ENCODE peak calls at places on chromosomes 16 and 17, in seven cellular contexts. J is fibroblast of the aortic adventitia; P is CD4-positive, alpha-beta T cell; R is cardiac muscle cell; Y is mucosa of descending colon; F is heart right ventricle; I is lung. T is an unnamed sample.

GRCh38 chr17:77332034-77332971 is 191.5 kb downstream of the SEC14L1 start:
- DNase-seq in J (no peak), P (no peak), R (no peak), Y (peak; percentile 55), F (peak; percentile 2), I (peak; percentile 29), T (no peak)

GRCh38 chr16:85176541-85177447 is 64.5 kb upstream of the CIBAR2 start:
- DNase-seq in J (no peak), P (no peak), R (no peak), Y (no peak), F (no peak), I (no peak), T (no peak)

GRCh38 chr16:19859603-19860002 is 25.0 kb downstream of the GPRC5B start:
- DNase-seq in J (no peak), P (no peak), R (no peak), Y (no peak), F (no peak), I (no peak), T (no peak)

GRCh38 chr16:24635900-24636610 is 93.4 kb upstream of the TNRC6A start:
- DNase-seq in J (peak; percentile 98), P (no peak), R (peak; percentile 52), Y (peak; percentile 61), F (peak; percentile 71), I (peak; percentile 73), T (peak; percentile 84)

GRCh38 chr17:71828182-71828596 is 292.6 kb upstream of the SOX9 start:
- DNase-seq in J (no peak), P (no peak), R (peak; percentile 5), Y (no peak), F (no peak), I (no peak), T (no peak)

GRCh38 chr17:77616243-77616731 is 342.2 kb upstream of the TNRC6C start:
- DNase-seq in J (no peak), P (no peak), R (no peak), Y (no peak), F (no peak), I (no peak), T (no peak)

GRCh38 chr16:21167360-21167759 is 8.9 kb downstream of the LDAF1 start:
- DNase-seq in J (peak; percentile 60), P (no peak), R (no peak), Y (no peak), F (no peak), I (no peak), T (peak; percentile 97)

GRCh38 chr16:49365711-49366509 is 7.7 kb upstream of the C16orf78 start:
- DNase-seq in J (no peak), P (no peak), R (no peak), Y (no peak), F (no peak), I (no peak), T (no peak)

GRCh38 chr17:28737770-28738679 is 5.8 kb upstream of the TRAF4 start:
- DNase-seq in J (no peak), P (no peak), R (no peak), Y (peak; percentile 85), F (no peak), I (no peak), T (no peak)

GRCh38 chr17:52390422-52390821 is 231.9 kb upstream of the CA10 start:
- DNase-seq in J (no peak), P (no peak), R (no peak), Y (no peak), F (no peak), I (no peak), T (no peak)

GRCh38 chr17:39486242-39486641 is 25.0 kb downstream of the CDK12 start:
- DNase-seq in J (peak; percentile 93), P (no peak), R (no peak), Y (no peak), F (no peak), I (no peak), T (peak; percentile 77)

GRCh38 chr16:66717112-66717675 is 20.7 kb upstream of the CMTM4 start:
- DNase-seq in J (no peak), P (no peak), R (no peak), Y (no peak), F (peak; percentile 14), I (no peak), T (peak; percentile 67)

GRCh38 chr16:21566891-21567414 is 32.4 kb upstream of the METTL9 start:
- DNase-seq in J (no peak), P (no peak), R (no peak), Y (no peak), F (no peak), I (no peak), T (no peak)

GRCh38 chr17:82835766-82836512 is 3.9 kb downstream of the ZNF750 start:
- DNase-seq in J (no peak), P (no peak), R (no peak), Y (no peak), F (no peak), I (no peak), T (no peak)

GRCh38 chr17:28745777-28746473 is 2.1 kb downstream of the TRAF4 start:
- DNase-seq in J (no peak), P (no peak), R (no peak), Y (peak; percentile 78), F (no peak), I (peak; percentile 55), T (peak; percentile 66)

GRCh38 chr16:50547340-50547865 is 793 bp upstream of the NKD1 start:
- DNase-seq in J (no peak), P (peak; percentile 72), R (peak; percentile 46), Y (peak; percentile 77), F (no peak), I (no peak), T (no peak)

GRCh38 chr17:61551255-61551742 is 39.7 kb downstream of the NACA2 start:
- DNase-seq in J (peak; percentile 72), P (no peak), R (peak; percentile 42), Y (no peak), F (no peak), I (no peak), T (peak; percentile 54)

GRCh38 chr16:27434141-27435051 is 32.4 kb downstream of the IL21R start:
- DNase-seq in J (no peak), P (no peak), R (no peak), Y (no peak), F (peak; percentile 2), I (peak; percentile 6), T (no peak)

GRCh38 chr16:49961087-49961486 is 63.9 kb upstream of the CNEP1R1 start:
- DNase-seq in J (peak; percentile 75), P (no peak), R (no peak), Y (no peak), F (no peak), I (no peak), T (peak; percentile 23)

GRCh38 chr16:1213796-1214372 is 11.2 kb downstream of the TPSG1 start:
- DNase-seq in J (no peak), P (no peak), R (no peak), Y (no peak), F (no peak), I (no peak), T (no peak)

GRCh38 chr17:17213775-17214174 is 7.6 kb upstream of the PLD6 start:
- DNase-seq in J (no peak), P (no peak), R (no peak), Y (no peak), F (no peak), I (no peak), T (no peak)

GRCh38 chr17:17216236-17216635 is 10.1 kb upstream of the PLD6 start:
- DNase-seq in J (no peak), P (no peak), R (no peak), Y (no peak), F (no peak), I (no peak), T (no peak)

GRCh38 chr17:17214646-17215436 is 8.7 kb upstream of the PLD6 start:
- DNase-seq in J (no peak), P (no peak), R (no peak), Y (no peak), F (no peak), I (no peak), T (no peak)

GRCh38 chr17:17215575-17215974 is 9.4 kb upstream of the PLD6 start:
- DNase-seq in J (no peak), P (no peak), R (no peak), Y (no peak), F (no peak), I (no peak), T (no peak)

GRCh38 chr17:17216776-17217175 is 10.6 kb upstream of the PLD6 start:
- DNase-seq in J (no peak), P (no peak), R (no peak), Y (no peak), F (no peak), I (no peak), T (no peak)
- TF ChIP-seq CTCF in J (no peak), P (no peak), R (no peak), Y (no peak), F (no peak), I (no peak), T (no peak)

DNA sequence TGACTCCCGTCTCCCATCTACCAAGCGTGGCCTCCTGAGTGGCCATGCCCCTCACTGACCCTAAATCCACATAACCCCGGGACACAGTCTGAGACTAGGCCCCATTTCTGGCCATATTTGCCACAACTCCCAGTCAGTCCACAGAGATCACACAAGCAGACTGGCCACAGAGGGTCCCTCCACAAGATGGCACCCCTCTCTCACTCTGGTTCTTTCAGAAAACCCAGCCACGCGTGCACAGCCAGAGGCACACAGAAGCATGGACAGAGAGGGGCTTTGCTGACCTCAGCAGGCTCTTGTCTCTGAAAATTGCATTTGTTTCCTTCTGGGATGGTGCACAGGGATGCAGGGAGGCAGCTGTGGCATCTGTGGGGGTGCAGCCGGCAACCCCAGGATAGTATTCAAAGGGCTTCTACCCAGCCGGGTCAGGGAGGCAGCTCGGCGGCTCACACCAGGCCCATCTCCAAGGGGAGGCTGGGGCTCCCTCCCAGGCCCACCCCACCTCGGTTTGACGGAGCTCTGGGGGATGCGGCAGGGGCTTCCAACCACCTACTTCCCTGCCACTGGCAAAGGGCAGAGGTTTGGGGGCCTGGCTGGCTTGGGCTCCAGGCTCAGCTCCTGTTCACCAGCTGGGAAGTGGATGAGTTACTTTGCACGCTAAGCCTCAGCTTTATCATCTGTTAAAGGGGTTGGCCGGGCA is 16.8 kb downstream of the DOC2B start:
- DNase-seq in J (peak; percentile 33), P (no peak), R (peak; percentile 81), Y (peak; percentile 36), F (peak; percentile 46), I (no peak), T (peak; percentile 34)
- TF ChIP-seq CTCF in J (peak; percentile 53), P (no peak), R (peak; percentile 67), Y (no peak), F (peak; percentile 43), I (peak; percentile 12), T (peak; percentile 65)

DNA sequence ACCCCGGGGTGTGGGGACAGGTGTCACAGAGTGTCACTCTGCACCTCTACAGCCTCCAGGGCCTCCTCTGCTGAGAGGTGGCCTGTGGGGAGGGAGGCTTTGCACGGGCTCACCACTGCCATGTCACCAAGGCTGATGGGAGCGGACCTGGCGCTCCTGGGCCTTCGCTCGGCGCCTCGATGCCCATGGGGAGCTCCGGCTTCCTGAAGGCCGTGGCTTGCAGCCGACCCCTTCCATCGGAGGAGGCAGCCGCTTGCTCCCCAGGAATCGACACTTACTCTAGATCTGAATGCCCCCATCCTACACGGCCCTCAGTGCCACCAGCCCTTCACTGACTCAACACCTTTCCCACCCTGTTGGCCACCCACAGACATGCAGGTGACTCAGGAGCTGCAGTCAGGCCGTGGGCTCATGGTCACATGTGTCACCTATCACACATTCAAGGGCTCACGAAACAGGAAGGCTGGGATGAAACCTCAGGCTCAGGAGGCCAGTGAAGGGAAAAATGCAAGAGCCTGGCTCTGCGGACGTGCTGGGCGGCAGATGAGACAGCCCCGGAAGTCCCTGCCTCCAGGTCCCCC is 11.9 kb downstream of the LGALS3BP start:
- DNase-seq in J (no peak), P (no peak), R (no peak), Y (no peak), F (no peak), I (no peak), T (no peak)
- TF ChIP-seq CTCF in J (no peak), P (no peak), R (no peak), Y (no peak), F (no peak), I (no peak), T (no peak)

GRCh38 chr17:35843698-35844097 is 25.0 kb downstream of the HEATR9 start:
- DNase-seq in J (no peak), P (no peak), R (no peak), Y (no peak), F (no peak), I (no peak), T (no peak)
- TF ChIP-seq CTCF in J (no peak), P (no peak), R (no peak), Y (no peak), F (no peak), I (no peak), T (no peak)